ENCODE peak calls at places on chromosomes 13 and 19, in seven cellular contexts. Z is adrenal gland, V is pancreas, I is tibial artery, S is PC-9, A is IMR-90, B is stomach. G is an unnamed sample. For H3K36me3 and H3K4me1, the result is how much of the 10 kb centered on the place peaks cover.

GRCh38 chr19:23526302-23526701 is 131.0 kb upstream of the ZNF91 start:
- DNase-seq in V (no peak), A (no peak), Z (no peak), B (no peak), I (no peak), S (peak), G (no peak)

GRCh38 chr13:59368652-59369051 is 795.1 kb downstream of the DIAPH3 start:
- DNase-seq in Z (no peak), B (no peak), S (no peak), V (no peak), I (no peak), A (no peak), G (no peak)

GRCh38 chr19:17950310-17951150 is 16.4 kb upstream of the KCNN1 start:
- DNase-seq in B (no peak), Z (no peak), A (no peak), V (no peak), S (no peak), I (no peak), G (peak)

GRCh38 chr13:101523732-101524131 is 71.3 kb downstream of the ITGBL1 start:
- DNase-seq in Z (no peak), A (peak), V (no peak), I (peak), B (no peak), S (no peak), G (peak)

GRCh38 chr13:46498650-46499049 is 54.3 kb upstream of the LRCH1 start:
- DNase-seq in V (no peak), I (no peak), A (no peak), B (no peak), S (no peak), Z (no peak), G (no peak)

GRCh38 chr19:10518444-10519361 is 1.5 kb upstream of the S1PR5 start:
- DNase-seq in B (no peak), Z (no peak), V (no peak), A (no peak), I (no peak), S (no peak), G (no peak)

GRCh38 chr13:75635101-75635620 is 969 bp upstream of the LMO7 start:
- DNase-seq in B (no peak), Z (no peak), I (no peak), A (no peak), V (no peak), S (no peak), G (no peak)

GRCh38 chr19:37706052-37706605 is 13.4 kb downstream of the ZNF607 start:
- DNase-seq in S (no peak), A (no peak), B (no peak), V (no peak), Z (no peak), I (no peak), G (no peak)

GRCh38 chr19:47729799-47730520 is 15.4 kb upstream of the NOP53 start:
- DNase-seq in V (peak), Z (peak), I (peak), B (peak), A (no peak), S (peak), G (peak)

GRCh38 chr19:42436006-42436405 is 6.7 kb downstream of the CXCL17 start:
- DNase-seq in V (no peak), B (no peak), A (no peak), Z (no peak), S (no peak), I (no peak), G (no peak)

GRCh38 chr13:72458701-72459100 is 268.7 kb downstream of the MZT1 start:
- DNase-seq in Z (no peak), I (no peak), A (no peak), S (peak), B (no peak), V (no peak), G (no peak)

GRCh38 chr13:106291006-106291405 is 244.5 kb downstream of the EFNB2 start:
- DNase-seq in Z (no peak), V (no peak), S (peak), A (peak), B (no peak), I (no peak), G (no peak)

GRCh38 chr19:47650695-47651094 is 41.8 kb downstream of the BICRA start:
- DNase-seq in S (no peak), V (no peak), A (no peak), Z (no peak), I (no peak), B (no peak), G (no peak)

GRCh38 chr19:33194884-33195710 is 967 bp downstream of the LRP3 start:
- DNase-seq in A (peak), B (peak), S (no peak), Z (peak), I (no peak), V (peak), G (peak)

DNA sequence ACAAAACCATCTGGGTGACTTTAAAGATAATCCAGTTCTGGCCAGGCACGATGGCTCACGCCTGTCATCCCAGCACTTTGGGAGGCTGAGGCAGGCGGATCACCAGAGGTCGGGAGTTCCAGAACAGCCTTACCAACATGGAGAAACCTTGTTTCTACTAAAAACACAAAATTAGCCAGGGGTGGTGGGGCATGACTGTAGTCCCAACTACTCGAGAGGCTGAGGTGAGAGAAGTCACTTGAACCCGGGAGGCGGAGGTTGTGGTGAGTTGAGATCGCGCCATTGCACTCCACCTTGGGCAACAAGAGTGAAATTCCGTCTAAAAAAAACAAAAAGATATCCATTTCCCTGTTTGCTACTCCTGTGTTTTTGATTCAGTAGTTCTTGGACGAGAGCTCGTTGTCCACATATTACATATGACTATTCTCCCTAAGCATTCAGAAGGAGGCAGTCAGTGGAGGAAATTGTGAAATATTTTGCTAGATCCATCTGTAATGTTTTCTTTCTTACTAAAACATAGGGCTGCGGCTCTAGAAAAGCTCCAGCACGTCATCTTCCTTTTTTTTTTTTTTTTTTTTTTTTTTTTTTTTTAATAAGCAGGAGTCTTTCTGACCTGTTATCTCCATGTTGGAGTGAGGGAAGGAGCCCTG is 33.6 kb downstream of the ZNF701 start:
- DNase-seq in V (no peak), S (no peak), B (no peak), I (no peak), Z (no peak), A (peak), G (no peak)
- H3K36me3 ChIP-seq in V (under half), S (under half), B (under half), I (under half), Z (under half), A (under half), G (under half)

GRCh38 chr19:1294688-1295087 is 9.0 kb downstream of the EFNA2 start:
- DNase-seq in S (no peak), V (no peak), I (no peak), A (no peak), B (no peak), Z (no peak), G (no peak)

GRCh38 chr19:1296078-1296477 is 10.4 kb downstream of the EFNA2 start:
- DNase-seq in B (no peak), S (no peak), I (no peak), V (no peak), Z (no peak), A (no peak), G (no peak)

GRCh38 chr19:1292419-1293151 is 6.9 kb downstream of the EFNA2 start:
- DNase-seq in Z (no peak), A (no peak), V (no peak), S (no peak), B (no peak), I (no peak), G (no peak)

GRCh38 chr19:1295169-1296012 is 9.7 kb downstream of the EFNA2 start:
- DNase-seq in Z (no peak), S (no peak), B (no peak), V (no peak), A (no peak), I (no peak), G (peak)

GRCh38 chr19:1293782-1294621 is 8.3 kb downstream of the EFNA2 start:
- DNase-seq in Z (no peak), V (no peak), I (no peak), A (no peak), B (no peak), S (no peak), G (no peak)
- H3K4me1 ChIP-seq in Z (under half), V (under half), I (under half), A (under half), B (under half), S (under half), G (under half)

GRCh38 chr13:80239116-80239515 is 101.8 kb downstream of the SPRY2 start:
- DNase-seq in I (no peak), V (no peak), B (no peak), Z (no peak), S (no peak), A (no peak), G (no peak)
- TF ChIP-seq CTCF in I (no peak), V (no peak), B (no peak), Z (no peak), S (no peak), A (no peak), G (no peak)

DNA sequence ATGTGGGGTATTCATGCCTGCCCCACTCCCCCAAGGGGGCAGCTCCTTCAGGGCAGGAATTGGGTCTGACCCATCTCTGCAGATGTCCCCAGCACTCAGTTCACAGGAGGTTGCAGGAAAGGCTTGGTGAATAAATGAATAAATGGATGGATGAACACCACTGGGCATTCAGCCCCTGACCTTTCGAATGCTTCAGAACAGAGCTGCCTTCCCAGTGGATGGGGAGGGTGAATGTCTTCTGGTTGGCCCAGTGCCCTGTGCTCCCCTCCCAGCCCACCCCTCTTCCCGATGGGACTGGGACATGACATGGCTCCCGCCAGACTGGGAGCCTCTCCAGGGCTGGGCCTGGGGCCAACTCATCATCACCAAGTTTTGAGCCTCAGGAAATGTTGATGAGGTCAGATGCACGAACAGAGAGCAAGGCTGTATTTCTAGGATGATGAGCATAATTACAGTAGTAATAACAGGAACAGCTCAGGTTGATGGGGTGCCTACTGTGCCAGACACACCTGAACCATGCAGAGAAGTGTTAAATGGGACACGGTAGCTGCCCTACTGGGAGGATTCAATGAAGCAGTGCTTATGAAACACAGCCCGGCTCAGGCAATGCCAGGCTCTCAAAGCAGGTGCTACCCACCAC is 25.7 kb downstream of the VRK3 start:
- DNase-seq in V (no peak), B (no peak), S (no peak), A (no peak), I (no peak), Z (no peak), G (no peak)
- H3K36me3 ChIP-seq in V (under half), B (half or more), S (under half), A (half or more), I (under half), Z (half or more), G (under half)

DNA sequence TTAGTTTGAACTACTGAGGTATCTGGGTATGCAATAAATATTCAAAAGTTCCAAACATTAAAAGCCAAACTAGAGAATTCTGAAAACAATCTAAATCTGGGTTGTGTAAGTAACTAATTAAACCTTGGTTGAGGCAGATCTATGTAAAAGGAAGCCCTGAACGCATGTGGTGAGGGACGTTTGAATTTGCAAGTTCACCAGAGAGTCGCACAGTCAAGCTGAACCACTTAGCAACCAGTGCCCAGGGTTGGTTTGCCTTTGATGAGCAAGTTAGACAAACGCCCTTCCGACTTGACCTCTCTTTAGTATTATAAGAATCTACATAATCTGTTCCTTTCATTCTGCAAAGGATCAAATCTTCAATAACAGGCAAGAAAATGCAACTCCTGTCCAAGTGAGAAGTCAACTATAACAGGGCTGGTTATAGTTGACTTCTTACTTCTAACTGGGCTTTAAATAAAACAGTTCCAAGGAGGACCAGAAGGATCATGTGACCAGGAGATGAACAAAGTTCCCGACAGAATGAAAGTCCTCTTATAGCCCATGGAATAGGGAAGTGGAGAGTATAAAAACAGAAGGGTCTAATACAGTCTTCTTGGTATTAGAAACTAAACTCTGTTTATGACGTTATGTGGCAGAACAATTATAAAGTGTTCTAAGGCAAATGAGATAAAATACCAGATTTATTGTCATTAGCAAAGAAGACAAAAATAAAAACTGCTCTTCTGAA is 40.6 kb downstream of the PHF11 start:
- DNase-seq in Z (no peak), B (no peak), A (no peak), I (no peak), S (no peak), V (no peak), G (no peak)
- H3K4me1 ChIP-seq in Z (under half), B (under half), A (under half), I (under half), S (under half), V (under half), G (under half)

DNA sequence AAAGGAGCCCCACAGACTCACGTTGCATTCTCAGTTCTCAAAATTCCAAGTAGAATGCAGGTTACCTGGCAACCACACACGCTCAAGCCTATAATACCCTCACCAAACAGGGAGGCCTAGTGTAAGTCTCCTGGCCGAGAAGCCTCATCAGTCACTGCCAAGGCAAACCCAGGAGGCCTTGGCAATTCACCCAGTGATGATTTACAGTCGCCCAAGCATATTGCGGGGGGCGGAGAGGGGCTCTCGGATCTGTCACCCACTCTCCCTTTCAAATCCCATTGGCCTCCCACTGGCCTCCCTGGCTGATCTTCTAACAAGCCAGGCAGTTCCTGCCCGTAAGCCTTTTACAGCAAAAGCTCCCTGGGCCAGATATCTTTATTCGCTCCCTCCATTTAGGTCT is 1.1 kb downstream of the AKAP8L start:
- DNase-seq in Z (peak), B (no peak), I (peak), V (no peak), S (no peak), A (no peak), G (no peak)
- TF ChIP-seq CTCF in Z (no peak), B (no peak), I (no peak), V (no peak), S (no peak), A (no peak), G (no peak)

DNA sequence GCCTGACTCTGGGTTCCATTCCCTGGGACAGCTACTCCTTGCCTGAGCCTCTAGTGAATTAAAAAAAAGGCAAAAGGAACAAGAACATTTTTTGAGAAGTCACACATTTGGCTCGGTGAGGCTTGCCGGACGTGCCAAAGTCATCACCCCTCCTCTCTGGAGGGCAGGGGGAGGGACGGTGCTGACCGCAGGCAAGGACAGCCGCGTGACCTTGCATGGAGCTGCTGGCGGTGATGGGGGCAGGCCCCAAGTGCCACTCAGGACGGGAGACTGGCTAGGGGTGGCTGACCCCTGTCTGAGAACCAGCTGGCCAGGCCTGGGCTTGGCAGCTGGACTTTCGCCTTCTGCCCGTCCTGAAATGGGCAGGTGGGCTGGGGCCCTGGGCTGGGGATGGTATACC is 26.4 kb downstream of the MAP2K2 start:
- DNase-seq in I (peak), B (no peak), Z (peak), S (no peak), V (no peak), A (no peak), G (no peak)
- H3K36me3 ChIP-seq in I (under half), B (half or more), Z (half or more), S (under half), V (under half), A (half or more), G (under half)

G was measured in A673.